ENCODE peak calls at places on chromosomes 16 and 17, in eight cellular contexts. H, Z, F, T, R, Y, S and L are unnamed samples.

GRCh38 chr17:18988546-18989173 is 15.9 kb downstream of the FAM83G start:
- DNase-seq in H (no peak), Z (no peak), F (no peak), T (no peak), R (no peak), Y (no peak), S (no peak), L (no peak)

GRCh38 chr17:40065041-40065770 is 2.4 kb downstream of the THRA start:
- DNase-seq in H (no peak), Z (peak), F (no peak), T (no peak), R (no peak), Y (no peak), S (no peak), L (no peak)

GRCh38 chr16:49108611-49109010 is 173.0 kb downstream of the CBLN1 start:
- DNase-seq in H (no peak), Z (no peak), F (no peak), T (no peak), R (no peak), Y (no peak), S (no peak), L (no peak)

GRCh38 chr17:32807577-32807976 is 69.3 kb downstream of the MYO1D start:
- DNase-seq in H (no peak), Z (no peak), F (no peak), T (no peak), R (no peak), Y (no peak), S (no peak), L (no peak)

GRCh38 chr16:14658063-14658462 is 25.3 kb downstream of the BFAR start:
- DNase-seq in H (no peak), Z (no peak), F (no peak), T (no peak), R (no peak), Y (no peak), S (no peak), L (no peak)

GRCh38 chr16:55982597-55982996 is 107.4 kb upstream of the CES5A start:
- DNase-seq in H (no peak), Z (no peak), F (no peak), T (no peak), R (no peak), Y (no peak), S (no peak), L (no peak)

GRCh38 chr17:64183815-64184397 is 54.0 kb upstream of the ERN1 start:
- DNase-seq in H (no peak), Z (no peak), F (no peak), T (no peak), R (no peak), Y (no peak), S (peak), L (no peak)

GRCh38 chr16:56702836-56703235 is 20.6 kb downstream of the MT1X start:
- DNase-seq in H (no peak), Z (no peak), F (no peak), T (no peak), R (no peak), Y (no peak), S (no peak), L (no peak)

GRCh38 chr16:56518435-56518834 is 1.4 kb downstream of the BBS2 start:
- DNase-seq in H (no peak), Z (no peak), F (no peak), T (no peak), R (no peak), Y (no peak), S (no peak), L (no peak)

GRCh38 chr16:3661922-3662321 is 7.4 kb downstream of the DNASE1 start:
- DNase-seq in H (no peak), Z (no peak), F (no peak), T (no peak), R (no peak), Y (no peak), S (no peak), L (no peak)

GRCh38 chr16:74169687-74170522 is 126.7 kb upstream of the PSMD7 start:
- DNase-seq in H (no peak), Z (no peak), F (no peak), T (no peak), R (no peak), Y (no peak), S (no peak), L (no peak)